ENCODE peak calls at places on chromosomes 4 and X, in nine cellular contexts. One of them, this sample, is unnamed.

GRCh38 chr4:41661447-41662076 is 87.0 kb downstream of the PHOX2B start:
- DNase-seq in suprapubic skin: no peak
- DNase-seq in nephron progenitor cell: peak; percentile 69
- DNase-seq in tibial artery: peak; percentile 67
- DNase-seq in H9: peak; percentile 39
- DNase-seq in sigmoid colon: no peak
- DNase-seq in cardiac fibroblast: peak; percentile 70
- DNase-seq in RWPE2: no peak
- DNase-seq in mammary epithelial cell: peak; percentile 19
- DNase-seq in this sample: peak; percentile 33

GRCh38 chrX:45379186-45379585 is 178.5 kb upstream of the DIPK2B start:
- DNase-seq in suprapubic skin: no peak
- DNase-seq in nephron progenitor cell: no peak
- DNase-seq in tibial artery: no peak
- DNase-seq in H9: no peak
- DNase-seq in sigmoid colon: no peak
- DNase-seq in cardiac fibroblast: no peak
- DNase-seq in RWPE2: no peak
- DNase-seq in mammary epithelial cell: no peak
- DNase-seq in this sample: no peak

GRCh38 chr4:2837110-2837903 is 6.3 kb upstream of the ADD1 start:
- DNase-seq in suprapubic skin: no peak
- DNase-seq in nephron progenitor cell: no peak
- DNase-seq in tibial artery: no peak
- DNase-seq in H9: peak; percentile 31
- DNase-seq in sigmoid colon: peak; percentile 57
- DNase-seq in cardiac fibroblast: no peak
- DNase-seq in RWPE2: no peak
- DNase-seq in mammary epithelial cell: no peak
- DNase-seq in this sample: no peak

GRCh38 chrX:135740683-135741149 is 27.3 kb downstream of the CT45A3 start:
- DNase-seq in suprapubic skin: no peak
- DNase-seq in nephron progenitor cell: no peak
- DNase-seq in tibial artery: no peak
- DNase-seq in H9: peak; percentile 39
- DNase-seq in sigmoid colon: no peak
- DNase-seq in cardiac fibroblast: no peak
- DNase-seq in RWPE2: no peak
- DNase-seq in mammary epithelial cell: no peak
- DNase-seq in this sample: no peak

GRCh38 chr4:74598611-74599325 is 153.8 kb downstream of the AREG start:
- DNase-seq in suprapubic skin: no peak
- DNase-seq in nephron progenitor cell: no peak
- DNase-seq in tibial artery: no peak
- DNase-seq in H9: no peak
- DNase-seq in sigmoid colon: no peak
- DNase-seq in cardiac fibroblast: peak; percentile 32
- DNase-seq in RWPE2: no peak
- DNase-seq in mammary epithelial cell: no peak
- DNase-seq in this sample: no peak

GRCh38 chrX:10022273-10022541 is 55.0 kb downstream of the CLDN34 start:
- DNase-seq in suprapubic skin: no peak
- DNase-seq in nephron progenitor cell: no peak
- DNase-seq in tibial artery: no peak
- DNase-seq in H9: no peak
- DNase-seq in sigmoid colon: peak; percentile 33
- DNase-seq in cardiac fibroblast: no peak
- DNase-seq in RWPE2: no peak
- DNase-seq in mammary epithelial cell: no peak
- DNase-seq in this sample: no peak

GRCh38 chr4:135256111-135256510 is 1054.5 kb upstream of the PABPC4L start:
- DNase-seq in suprapubic skin: no peak
- DNase-seq in nephron progenitor cell: no peak
- DNase-seq in tibial artery: no peak
- DNase-seq in H9: no peak
- DNase-seq in sigmoid colon: no peak
- DNase-seq in cardiac fibroblast: no peak
- DNase-seq in RWPE2: no peak
- DNase-seq in mammary epithelial cell: no peak
- DNase-seq in this sample: no peak

GRCh38 chrX:23372220-23372902 is 37.7 kb downstream of the PTCHD1 start:
- DNase-seq in suprapubic skin: no peak
- DNase-seq in nephron progenitor cell: no peak
- DNase-seq in tibial artery: no peak
- DNase-seq in H9: no peak
- DNase-seq in sigmoid colon: no peak
- DNase-seq in cardiac fibroblast: peak; percentile 40
- DNase-seq in RWPE2: no peak
- DNase-seq in mammary epithelial cell: no peak
- DNase-seq in this sample: no peak

GRCh38 chr4:153655928-153656327 is 28.2 kb upstream of the TLR2 start:
- DNase-seq in suprapubic skin: no peak
- DNase-seq in nephron progenitor cell: no peak
- DNase-seq in tibial artery: peak; percentile 89
- DNase-seq in H9: no peak
- DNase-seq in sigmoid colon: peak; percentile 74
- DNase-seq in cardiac fibroblast: peak; percentile 77
- DNase-seq in RWPE2: no peak
- DNase-seq in mammary epithelial cell: peak; percentile 86
- DNase-seq in this sample: peak; percentile 52

GRCh38 chr4:71553605-71554004 is 214.8 kb downstream of the SLC4A4 start:
- DNase-seq in suprapubic skin: no peak
- DNase-seq in nephron progenitor cell: no peak
- DNase-seq in tibial artery: no peak
- DNase-seq in H9: no peak
- DNase-seq in sigmoid colon: no peak
- DNase-seq in cardiac fibroblast: peak; percentile 58
- DNase-seq in RWPE2: no peak
- DNase-seq in mammary epithelial cell: peak; percentile 12
- DNase-seq in this sample: peak; percentile 54
- TF ChIP-seq CTCF in suprapubic skin: peak; percentile 6
- TF ChIP-seq CTCF in nephron progenitor cell: peak; percentile 48
- TF ChIP-seq CTCF in tibial artery: peak; percentile 59
- TF ChIP-seq CTCF in H9: peak; percentile 67
- TF ChIP-seq CTCF in sigmoid colon: peak; percentile 10
- TF ChIP-seq CTCF in cardiac fibroblast: peak; percentile 55
- TF ChIP-seq CTCF in RWPE2: peak; percentile 59
- TF ChIP-seq CTCF in mammary epithelial cell: peak; percentile 39
- TF ChIP-seq CTCF in this sample: peak; percentile 62

GRCh38 chr4:11949355-11949754 is 520.7 kb upstream of the HS3ST1 start:
- DNase-seq in suprapubic skin: no peak
- DNase-seq in nephron progenitor cell: no peak
- DNase-seq in tibial artery: no peak
- DNase-seq in H9: no peak
- DNase-seq in sigmoid colon: no peak
- DNase-seq in cardiac fibroblast: no peak
- DNase-seq in RWPE2: no peak
- DNase-seq in mammary epithelial cell: no peak
- DNase-seq in this sample: no peak

DNA sequence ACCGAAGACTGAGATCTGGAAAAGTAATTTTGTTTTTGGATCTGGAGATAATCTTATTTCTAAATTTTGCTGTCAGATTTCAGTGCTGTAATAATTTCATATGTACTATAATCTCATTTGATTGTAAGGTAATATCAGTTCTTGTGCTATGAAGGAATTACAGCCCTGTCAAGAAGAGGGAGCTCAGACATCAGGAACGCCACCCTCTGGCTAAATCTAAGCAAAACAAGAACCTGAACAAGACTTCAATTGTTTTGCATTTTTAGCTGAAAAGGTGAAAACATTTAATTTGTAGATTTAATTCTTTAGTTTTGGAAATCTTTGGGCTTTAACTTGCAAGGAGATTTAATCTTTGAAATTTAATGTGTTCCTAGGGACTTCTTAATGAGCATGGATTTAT is 525.4 kb upstream of the HS3ST1 start:
- DNase-seq in suprapubic skin: no peak
- DNase-seq in nephron progenitor cell: no peak
- DNase-seq in tibial artery: no peak
- DNase-seq in H9: no peak
- DNase-seq in sigmoid colon: no peak
- DNase-seq in cardiac fibroblast: peak; percentile 84
- DNase-seq in RWPE2: no peak
- DNase-seq in mammary epithelial cell: peak; percentile 8
- DNase-seq in this sample: peak; percentile 39
- TF ChIP-seq CTCF in suprapubic skin: no peak
- TF ChIP-seq CTCF in nephron progenitor cell: no peak
- TF ChIP-seq CTCF in tibial artery: no peak
- TF ChIP-seq CTCF in H9: peak; percentile 78
- TF ChIP-seq CTCF in sigmoid colon: no peak
- TF ChIP-seq CTCF in cardiac fibroblast: peak; percentile 53
- TF ChIP-seq CTCF in RWPE2: peak; percentile 51
- TF ChIP-seq CTCF in mammary epithelial cell: peak; percentile 37
- TF ChIP-seq CTCF in this sample: peak; percentile 34

DNA sequence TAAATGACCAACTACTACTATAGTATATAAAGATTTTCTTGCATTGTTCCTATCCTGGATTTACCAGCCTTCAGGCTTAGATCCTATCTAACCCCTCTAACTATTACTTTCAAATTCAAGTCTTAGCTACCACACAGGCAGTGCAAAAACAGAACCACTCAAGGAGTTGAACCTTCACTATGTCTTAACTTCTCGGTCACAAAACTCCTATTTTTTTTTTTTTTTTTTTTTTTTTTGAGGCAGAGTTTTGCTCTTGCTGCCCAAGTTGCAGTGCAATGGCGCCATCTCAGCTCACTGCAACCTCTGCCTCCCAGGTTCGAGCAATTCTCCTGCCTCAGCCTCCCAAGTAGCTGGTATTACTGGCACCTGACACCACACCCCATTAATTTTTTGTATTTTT is 6.3 kb upstream of the FAM200B start:
- DNase-seq in suprapubic skin: no peak
- DNase-seq in nephron progenitor cell: no peak
- DNase-seq in tibial artery: no peak
- DNase-seq in H9: no peak
- DNase-seq in sigmoid colon: no peak
- DNase-seq in cardiac fibroblast: no peak
- DNase-seq in RWPE2: no peak
- DNase-seq in mammary epithelial cell: no peak
- DNase-seq in this sample: no peak
- TF ChIP-seq CTCF in suprapubic skin: no peak
- TF ChIP-seq CTCF in nephron progenitor cell: no peak
- TF ChIP-seq CTCF in tibial artery: no peak
- TF ChIP-seq CTCF in H9: no peak
- TF ChIP-seq CTCF in sigmoid colon: no peak
- TF ChIP-seq CTCF in cardiac fibroblast: no peak
- TF ChIP-seq CTCF in RWPE2: no peak
- TF ChIP-seq CTCF in mammary epithelial cell: no peak
- TF ChIP-seq CTCF in this sample: no peak

DNA sequence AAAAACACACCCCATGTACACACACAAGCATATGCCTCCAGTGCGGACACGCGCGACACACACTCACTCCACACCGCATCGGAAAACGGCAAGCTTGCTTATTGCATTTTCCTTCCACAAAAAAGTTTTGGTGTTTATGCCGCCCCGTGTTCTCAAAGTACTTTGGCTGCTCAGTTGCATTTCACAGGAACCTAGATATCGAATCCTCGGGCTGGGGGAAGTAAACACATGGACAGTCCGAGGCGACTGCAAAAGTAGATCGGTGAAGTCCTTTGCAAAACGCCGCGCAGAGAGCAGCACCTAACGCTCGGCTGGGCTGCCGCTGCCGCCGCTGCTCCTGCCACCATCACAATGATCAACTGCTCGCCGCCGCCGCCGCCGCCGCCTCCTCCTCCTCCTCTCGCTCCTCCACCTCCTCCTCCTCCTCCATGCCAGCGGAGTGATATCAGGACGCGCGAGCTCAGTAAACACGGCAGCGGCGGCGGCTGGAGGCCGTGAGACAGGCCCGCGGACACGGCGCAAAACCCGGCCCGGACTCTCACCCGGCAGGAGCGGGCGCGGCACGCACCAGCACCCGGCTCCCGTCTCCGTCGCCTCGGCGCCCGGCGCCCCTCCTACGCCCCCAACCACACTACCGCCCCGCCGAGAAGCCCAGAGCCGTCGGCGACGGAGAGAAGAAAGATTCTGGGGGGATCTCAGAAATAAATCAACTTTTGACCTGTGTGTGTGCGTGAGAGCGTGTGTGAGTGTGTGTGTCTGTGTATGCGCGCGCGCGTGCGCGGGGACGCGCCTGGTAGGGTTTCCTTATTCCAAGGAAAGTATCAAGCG is at the start of gene MAML3:
- DNase-seq in suprapubic skin: peak; percentile 96
- DNase-seq in nephron progenitor cell: peak; percentile 97
- DNase-seq in tibial artery: peak; percentile 95
- DNase-seq in H9: peak; percentile 89
- DNase-seq in sigmoid colon: peak; percentile 98
- DNase-seq in cardiac fibroblast: peak; percentile 99
- DNase-seq in RWPE2: peak; percentile 90
- DNase-seq in mammary epithelial cell: peak; percentile 95
- DNase-seq in this sample: peak; percentile 70
- TF ChIP-seq CTCF in suprapubic skin: no peak
- TF ChIP-seq CTCF in nephron progenitor cell: no peak
- TF ChIP-seq CTCF in tibial artery: no peak
- TF ChIP-seq CTCF in H9: no peak
- TF ChIP-seq CTCF in sigmoid colon: no peak
- TF ChIP-seq CTCF in cardiac fibroblast: no peak
- TF ChIP-seq CTCF in RWPE2: peak; percentile 14
- TF ChIP-seq CTCF in mammary epithelial cell: no peak
- TF ChIP-seq CTCF in this sample: no peak

GRCh38 chrX:17361620-17362019 is 13.4 kb upstream of the NHS start:
- DNase-seq in suprapubic skin: no peak
- DNase-seq in nephron progenitor cell: peak; percentile 53
- DNase-seq in tibial artery: no peak
- DNase-seq in H9: peak; percentile 63
- DNase-seq in sigmoid colon: no peak
- DNase-seq in cardiac fibroblast: no peak
- DNase-seq in RWPE2: no peak
- DNase-seq in mammary epithelial cell: no peak
- DNase-seq in this sample: no peak
- TF ChIP-seq CTCF in suprapubic skin: no peak
- TF ChIP-seq CTCF in nephron progenitor cell: peak; percentile 38
- TF ChIP-seq CTCF in tibial artery: no peak
- TF ChIP-seq CTCF in H9: peak; percentile 85
- TF ChIP-seq CTCF in sigmoid colon: no peak
- TF ChIP-seq CTCF in cardiac fibroblast: no peak
- TF ChIP-seq CTCF in RWPE2: no peak
- TF ChIP-seq CTCF in mammary epithelial cell: peak; percentile 9
- TF ChIP-seq CTCF in this sample: no peak

This sample was measured in bronchial epithelial cell.